ENCODE peak calls at places on chromosomes 4 and X, in nine cellular contexts. One of them, this sample, is unnamed.

GRCh38 chrX:952816-953215 is 259.6 kb downstream of the CRLF2 start:
- DNase-seq in IMR-90: no peak
- DNase-seq in mammary epithelial cell: no peak
- DNase-seq in astrocyte: no peak
- DNase-seq in OCI-LY7: no peak
- DNase-seq in HCT116: no peak
- DNase-seq in K562: no peak
- DNase-seq in fibroblast of lung: no peak
- DNase-seq in MM.1S: no peak
- DNase-seq in this sample: no peak

GRCh38 chrX:11756354-11757318 is 1.4 kb upstream of the MSL3 start:
- DNase-seq in IMR-90: no peak
- DNase-seq in mammary epithelial cell: no peak
- DNase-seq in astrocyte: peak; percentile 19
- DNase-seq in OCI-LY7: no peak
- DNase-seq in HCT116: no peak
- DNase-seq in K562: no peak
- DNase-seq in fibroblast of lung: peak; percentile 27
- DNase-seq in MM.1S: no peak
- DNase-seq in this sample: peak; percentile 56

GRCh38 chr4:169745291-169745690 is 12.5 kb downstream of the HPF1 start:
- DNase-seq in IMR-90: peak; percentile 65
- DNase-seq in mammary epithelial cell: peak; percentile 60
- DNase-seq in astrocyte: peak; percentile 36
- DNase-seq in OCI-LY7: no peak
- DNase-seq in HCT116: no peak
- DNase-seq in K562: no peak
- DNase-seq in fibroblast of lung: peak; percentile 46
- DNase-seq in MM.1S: no peak
- DNase-seq in this sample: peak; percentile 24

GRCh38 chrX:119482497-119483480 is 14.5 kb downstream of the SLC25A5 start:
- DNase-seq in IMR-90: peak; percentile 39
- DNase-seq in mammary epithelial cell: peak; percentile 42
- DNase-seq in astrocyte: peak; percentile 18
- DNase-seq in OCI-LY7: no peak
- DNase-seq in HCT116: no peak
- DNase-seq in K562: peak; percentile 71
- DNase-seq in fibroblast of lung: peak; percentile 39
- DNase-seq in MM.1S: peak; percentile 65
- DNase-seq in this sample: peak; percentile 45

GRCh38 chr4:98625399-98625798 is 33.0 kb downstream of the TSPAN5 start:
- DNase-seq in IMR-90: no peak
- DNase-seq in mammary epithelial cell: peak; percentile 15
- DNase-seq in astrocyte: no peak
- DNase-seq in OCI-LY7: no peak
- DNase-seq in HCT116: no peak
- DNase-seq in K562: no peak
- DNase-seq in fibroblast of lung: no peak
- DNase-seq in MM.1S: no peak
- DNase-seq in this sample: peak; percentile 20

GRCh38 chrX:116318672-116319071 is 117.7 kb upstream of the SLC6A14 start:
- DNase-seq in IMR-90: no peak
- DNase-seq in mammary epithelial cell: peak; percentile 32
- DNase-seq in astrocyte: no peak
- DNase-seq in OCI-LY7: no peak
- DNase-seq in HCT116: no peak
- DNase-seq in K562: no peak
- DNase-seq in fibroblast of lung: no peak
- DNase-seq in MM.1S: no peak
- DNase-seq in this sample: peak; percentile 76

GRCh38 chr4:80424225-80424581 is 88.7 kb downstream of the CFAP299 start:
- DNase-seq in IMR-90: peak; percentile 58
- DNase-seq in mammary epithelial cell: no peak
- DNase-seq in astrocyte: no peak
- DNase-seq in OCI-LY7: no peak
- DNase-seq in HCT116: no peak
- DNase-seq in K562: no peak
- DNase-seq in fibroblast of lung: no peak
- DNase-seq in MM.1S: no peak
- DNase-seq in this sample: no peak

GRCh38 chr4:84218002-84218401 is 281.1 kb downstream of the NKX6-1 start:
- DNase-seq in IMR-90: no peak
- DNase-seq in mammary epithelial cell: no peak
- DNase-seq in astrocyte: peak; percentile 29
- DNase-seq in OCI-LY7: no peak
- DNase-seq in HCT116: no peak
- DNase-seq in K562: no peak
- DNase-seq in fibroblast of lung: peak; percentile 35
- DNase-seq in MM.1S: no peak
- DNase-seq in this sample: no peak

GRCh38 chr4:52665592-52665991 is 6.5 kb upstream of the USP46 start:
- DNase-seq in IMR-90: no peak
- DNase-seq in mammary epithelial cell: no peak
- DNase-seq in astrocyte: no peak
- DNase-seq in OCI-LY7: peak; percentile 62
- DNase-seq in HCT116: peak; percentile 44
- DNase-seq in K562: no peak
- DNase-seq in fibroblast of lung: peak; percentile 3
- DNase-seq in MM.1S: peak; percentile 15
- DNase-seq in this sample: peak; percentile 47

GRCh38 chrX:15114865-15115566 is 154.9 kb downstream of the ASB9 start:
- DNase-seq in IMR-90: no peak
- DNase-seq in mammary epithelial cell: no peak
- DNase-seq in astrocyte: no peak
- DNase-seq in OCI-LY7: no peak
- DNase-seq in HCT116: no peak
- DNase-seq in K562: no peak
- DNase-seq in fibroblast of lung: no peak
- DNase-seq in MM.1S: no peak
- DNase-seq in this sample: no peak
- H3K4me2 ChIP-seq in IMR-90: no peak overlapping the region
- H3K4me2 ChIP-seq in mammary epithelial cell: no peak overlapping the region
- H3K4me2 ChIP-seq in astrocyte: no peak overlapping the region
- H3K4me2 ChIP-seq in OCI-LY7: no peak overlapping the region
- H3K4me2 ChIP-seq in HCT116: no peak overlapping the region
- H3K4me2 ChIP-seq in K562: no peak overlapping the region
- H3K4me2 ChIP-seq in fibroblast of lung: no peak overlapping the region
- H3K4me2 ChIP-seq in MM.1S: no peak overlapping the region
- H3K4me2 ChIP-seq in this sample: no peak overlapping the region

GRCh38 chrX:153411988-153412574 is 809 bp downstream of the ZFP92 start:
- DNase-seq in IMR-90: no peak
- DNase-seq in mammary epithelial cell: peak; percentile 4
- DNase-seq in astrocyte: no peak
- DNase-seq in OCI-LY7: peak; percentile 5
- DNase-seq in HCT116: no peak
- DNase-seq in K562: no peak
- DNase-seq in fibroblast of lung: no peak
- DNase-seq in MM.1S: no peak
- DNase-seq in this sample: no peak
- H3K4me2 ChIP-seq in IMR-90: no peak overlapping the region
- H3K4me2 ChIP-seq in mammary epithelial cell: peak overlapping the region; percentile 78
- H3K4me2 ChIP-seq in astrocyte: peak overlapping the region; percentile 77
- H3K4me2 ChIP-seq in OCI-LY7: peak overlapping the region; percentile 26
- H3K4me2 ChIP-seq in HCT116: no peak overlapping the region
- H3K4me2 ChIP-seq in K562: peak overlapping the region; percentile 78
- H3K4me2 ChIP-seq in fibroblast of lung: no peak overlapping the region
- H3K4me2 ChIP-seq in MM.1S: peak overlapping the region; percentile 63
- H3K4me2 ChIP-seq in this sample: no peak overlapping the region

GRCh38 chr4:41334182-41334581 is 77.5 kb downstream of the UCHL1 start:
- DNase-seq in IMR-90: no peak
- DNase-seq in mammary epithelial cell: peak; percentile 25
- DNase-seq in astrocyte: no peak
- DNase-seq in OCI-LY7: no peak
- DNase-seq in HCT116: no peak
- DNase-seq in K562: no peak
- DNase-seq in fibroblast of lung: no peak
- DNase-seq in MM.1S: no peak
- DNase-seq in this sample: peak; percentile 83

DNA sequence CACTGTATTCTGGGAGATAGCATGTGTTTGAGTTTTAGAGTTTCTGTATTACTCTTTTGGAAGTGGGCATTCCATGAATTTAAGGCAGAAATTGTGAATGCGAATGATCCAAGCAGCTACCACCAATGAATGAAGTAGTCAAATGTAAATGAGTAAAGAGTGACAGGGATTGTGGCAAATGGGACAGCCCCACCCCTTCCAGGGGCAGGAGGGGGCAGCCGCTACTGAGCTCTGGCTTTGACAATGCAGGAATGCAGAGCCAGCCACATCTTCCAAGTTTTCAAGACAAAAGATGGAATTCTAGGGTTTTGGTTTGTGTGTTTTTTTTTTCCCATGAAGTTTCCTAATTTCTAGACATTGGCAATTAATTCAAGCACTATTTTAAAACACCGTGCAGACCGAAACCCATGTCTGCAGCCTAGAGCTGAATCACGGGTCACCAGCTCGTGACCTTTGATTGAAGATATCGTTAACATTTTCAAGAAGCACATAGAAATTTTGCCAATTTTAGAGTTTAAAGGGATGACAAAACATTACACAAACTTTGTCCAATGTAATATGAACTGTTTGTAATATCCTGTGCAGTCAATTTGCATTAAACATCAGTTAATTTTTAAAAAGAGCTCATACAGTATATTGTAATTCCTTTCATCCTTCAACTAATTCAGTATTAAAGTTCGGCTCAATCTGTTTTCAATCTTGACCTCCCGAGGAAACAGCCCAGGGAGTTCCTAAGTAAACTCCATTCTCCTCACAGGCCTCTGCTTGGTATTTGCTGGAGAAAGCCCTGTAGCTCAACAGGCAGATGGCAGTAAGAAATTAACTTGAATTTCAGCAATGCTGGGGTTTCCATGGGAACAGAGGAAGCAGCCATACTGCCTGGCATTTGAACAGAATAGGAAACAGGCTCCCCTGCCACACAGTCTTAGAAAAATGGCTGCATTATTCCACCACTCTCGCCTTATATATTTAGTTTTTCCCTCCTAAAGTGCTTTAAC is 83.4 kb downstream of the UCHL1 start:
- DNase-seq in IMR-90: peak; percentile 34
- DNase-seq in mammary epithelial cell: no peak
- DNase-seq in astrocyte: peak; percentile 62
- DNase-seq in OCI-LY7: no peak
- DNase-seq in HCT116: no peak
- DNase-seq in K562: no peak
- DNase-seq in fibroblast of lung: peak; percentile 71
- DNase-seq in MM.1S: no peak
- DNase-seq in this sample: peak; percentile 52
- H3K4me2 ChIP-seq in IMR-90: no peak overlapping the region
- H3K4me2 ChIP-seq in mammary epithelial cell: no peak overlapping the region
- H3K4me2 ChIP-seq in astrocyte: peak overlapping the region; percentile 38
- H3K4me2 ChIP-seq in OCI-LY7: no peak overlapping the region
- H3K4me2 ChIP-seq in HCT116: no peak overlapping the region
- H3K4me2 ChIP-seq in K562: no peak overlapping the region
- H3K4me2 ChIP-seq in fibroblast of lung: no peak overlapping the region
- H3K4me2 ChIP-seq in MM.1S: no peak overlapping the region
- H3K4me2 ChIP-seq in this sample: peak overlapping the region; percentile 68

GRCh38 chr4:2607822-2608221 is 71.4 kb downstream of the FAM193A start:
- DNase-seq in IMR-90: no peak
- DNase-seq in mammary epithelial cell: no peak
- DNase-seq in astrocyte: no peak
- DNase-seq in OCI-LY7: no peak
- DNase-seq in HCT116: no peak
- DNase-seq in K562: no peak
- DNase-seq in fibroblast of lung: no peak
- DNase-seq in MM.1S: no peak
- DNase-seq in this sample: no peak
- H3K4me2 ChIP-seq in IMR-90: no peak overlapping the region
- H3K4me2 ChIP-seq in mammary epithelial cell: no peak overlapping the region
- H3K4me2 ChIP-seq in astrocyte: no peak overlapping the region
- H3K4me2 ChIP-seq in OCI-LY7: no peak overlapping the region
- H3K4me2 ChIP-seq in HCT116: no peak overlapping the region
- H3K4me2 ChIP-seq in K562: no peak overlapping the region
- H3K4me2 ChIP-seq in fibroblast of lung: no peak overlapping the region
- H3K4me2 ChIP-seq in MM.1S: no peak overlapping the region
- H3K4me2 ChIP-seq in this sample: no peak overlapping the region

GRCh38 chrX:152641256-152641875 is 3.7 kb downstream of the GABRQ start:
- DNase-seq in IMR-90: no peak
- DNase-seq in mammary epithelial cell: no peak
- DNase-seq in astrocyte: no peak
- DNase-seq in OCI-LY7: no peak
- DNase-seq in HCT116: no peak
- DNase-seq in K562: no peak
- DNase-seq in fibroblast of lung: no peak
- DNase-seq in MM.1S: no peak
- DNase-seq in this sample: no peak

GRCh38 chrX:152638443-152638904 is 779 bp downstream of the GABRQ start:
- DNase-seq in IMR-90: no peak
- DNase-seq in mammary epithelial cell: no peak
- DNase-seq in astrocyte: no peak
- DNase-seq in OCI-LY7: no peak
- DNase-seq in HCT116: no peak
- DNase-seq in K562: no peak
- DNase-seq in fibroblast of lung: no peak
- DNase-seq in MM.1S: no peak
- DNase-seq in this sample: no peak

GRCh38 chrX:152639426-152639825 is 1.7 kb downstream of the GABRQ start:
- DNase-seq in IMR-90: no peak
- DNase-seq in mammary epithelial cell: no peak
- DNase-seq in astrocyte: no peak
- DNase-seq in OCI-LY7: no peak
- DNase-seq in HCT116: no peak
- DNase-seq in K562: no peak
- DNase-seq in fibroblast of lung: no peak
- DNase-seq in MM.1S: no peak
- DNase-seq in this sample: no peak

GRCh38 chrX:152641996-152642395 is 4.3 kb downstream of the GABRQ start:
- DNase-seq in IMR-90: peak; percentile 1
- DNase-seq in mammary epithelial cell: no peak
- DNase-seq in astrocyte: no peak
- DNase-seq in OCI-LY7: no peak
- DNase-seq in HCT116: no peak
- DNase-seq in K562: peak; percentile 38
- DNase-seq in fibroblast of lung: no peak
- DNase-seq in MM.1S: no peak
- DNase-seq in this sample: peak; percentile 31

DNA sequence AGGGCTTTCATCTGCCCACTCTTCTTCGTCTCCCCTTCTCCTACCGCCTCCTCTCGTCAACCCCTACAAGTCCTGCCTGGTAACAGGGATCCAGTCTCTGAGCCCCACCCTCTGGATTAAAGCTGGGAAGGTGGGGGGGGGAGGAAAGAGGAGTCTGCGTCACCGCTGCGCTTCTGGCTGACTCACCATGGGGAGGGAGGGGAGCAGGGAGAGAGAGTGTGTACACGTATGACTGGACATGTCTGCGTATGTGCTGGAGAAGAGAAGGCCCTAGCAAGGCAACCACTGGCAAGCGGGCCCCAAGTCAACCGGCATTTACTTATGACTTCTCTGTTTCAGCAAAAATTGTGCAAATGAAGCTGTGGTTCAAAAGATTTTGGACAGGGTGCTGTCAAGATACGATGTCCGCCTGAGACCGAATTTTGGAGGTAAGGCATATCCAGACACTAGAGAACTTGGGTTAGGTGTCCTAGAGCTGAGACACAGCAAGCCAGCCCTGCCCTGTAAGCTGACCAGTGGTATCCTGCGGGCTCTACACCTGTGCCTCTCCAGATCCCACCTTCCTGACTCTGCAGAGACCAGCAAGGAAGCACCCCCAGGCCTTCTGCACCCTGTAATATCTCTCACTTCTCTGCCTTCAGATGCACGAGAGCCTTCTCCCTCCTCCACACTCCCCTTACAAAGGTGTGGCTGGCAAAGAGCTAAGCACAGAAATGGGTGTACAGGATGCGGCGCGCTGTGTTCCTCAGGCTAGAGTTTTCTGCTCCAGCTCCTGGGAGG is 2.5 kb downstream of the GABRQ start:
- DNase-seq in IMR-90: peak; percentile 1
- DNase-seq in mammary epithelial cell: no peak
- DNase-seq in astrocyte: peak; percentile 69
- DNase-seq in OCI-LY7: no peak
- DNase-seq in HCT116: no peak
- DNase-seq in K562: peak; percentile 73
- DNase-seq in fibroblast of lung: peak; percentile 74
- DNase-seq in MM.1S: no peak
- DNase-seq in this sample: peak; percentile 40
- H3K4me2 ChIP-seq in IMR-90: no peak overlapping the region
- H3K4me2 ChIP-seq in mammary epithelial cell: no peak overlapping the region
- H3K4me2 ChIP-seq in astrocyte: no peak overlapping the region
- H3K4me2 ChIP-seq in OCI-LY7: no peak overlapping the region
- H3K4me2 ChIP-seq in HCT116: no peak overlapping the region
- H3K4me2 ChIP-seq in K562: no peak overlapping the region
- H3K4me2 ChIP-seq in fibroblast of lung: no peak overlapping the region
- H3K4me2 ChIP-seq in MM.1S: no peak overlapping the region
- H3K4me2 ChIP-seq in this sample: no peak overlapping the region